ENCODE peak calls at places on chromosomes 4 and X, in six cellular contexts. One of them, this sample, is unnamed.

GRCh38 chrX:118978451-118978850 is 4.0 kb downstream of the LONRF3 start:
- DNase-seq in LoVo: no peak
- DNase-seq in erythroblast: no peak
- DNase-seq in GDM1: no peak
- DNase-seq in CD8-positive, alpha-beta T cell: no peak
- DNase-seq in pons: no peak
- DNase-seq in this sample: peak; percentile 8

GRCh38 chr4:118968006-118968405 is 79.4 kb downstream of the SYNPO2 start:
- DNase-seq in LoVo: peak; percentile 24
- DNase-seq in erythroblast: no peak
- DNase-seq in GDM1: peak; percentile 79
- DNase-seq in CD8-positive, alpha-beta T cell: no peak
- DNase-seq in pons: peak; percentile 80
- DNase-seq in this sample: peak; percentile 94

GRCh38 chrX:33277046-33277445 is 65.7 kb upstream of the DMD start:
- DNase-seq in LoVo: no peak
- DNase-seq in erythroblast: no peak
- DNase-seq in GDM1: no peak
- DNase-seq in CD8-positive, alpha-beta T cell: no peak
- DNase-seq in pons: no peak
- DNase-seq in this sample: peak; percentile 1

GRCh38 chr4:24664956-24665355 is 80.6 kb upstream of the DHX15 start:
- DNase-seq in LoVo: no peak
- DNase-seq in erythroblast: no peak
- DNase-seq in GDM1: no peak
- DNase-seq in CD8-positive, alpha-beta T cell: no peak
- DNase-seq in pons: peak; percentile 99
- DNase-seq in this sample: no peak

GRCh38 chr4:153785830-153786721 is 2.8 kb downstream of the SFRP2 start:
- DNase-seq in LoVo: peak; percentile 37
- DNase-seq in erythroblast: peak; percentile 25
- DNase-seq in GDM1: no peak
- DNase-seq in CD8-positive, alpha-beta T cell: no peak
- DNase-seq in pons: peak; percentile 61
- DNase-seq in this sample: peak; percentile 64

GRCh38 chr4:104641427-104641826 is 146.7 kb upstream of the CXXC4 start:
- DNase-seq in LoVo: no peak
- DNase-seq in erythroblast: no peak
- DNase-seq in GDM1: no peak
- DNase-seq in CD8-positive, alpha-beta T cell: no peak
- DNase-seq in pons: no peak
- DNase-seq in this sample: no peak

GRCh38 chr4:124019749-124020549 is 623.4 kb downstream of the SPRY1 start:
- DNase-seq in LoVo: no peak
- DNase-seq in erythroblast: no peak
- DNase-seq in GDM1: no peak
- DNase-seq in CD8-positive, alpha-beta T cell: no peak
- DNase-seq in pons: no peak
- DNase-seq in this sample: no peak

GRCh38 chr4:168521736-168522135 is 24.9 kb downstream of the PALLD start:
- DNase-seq in LoVo: no peak
- DNase-seq in erythroblast: no peak
- DNase-seq in GDM1: no peak
- DNase-seq in CD8-positive, alpha-beta T cell: no peak
- DNase-seq in pons: no peak
- DNase-seq in this sample: no peak

GRCh38 chr4:175419120-175419774 is 392.8 kb downstream of the GPM6A start:
- DNase-seq in LoVo: peak; percentile 69
- DNase-seq in erythroblast: no peak
- DNase-seq in GDM1: no peak
- DNase-seq in CD8-positive, alpha-beta T cell: no peak
- DNase-seq in pons: no peak
- DNase-seq in this sample: no peak

GRCh38 chr4:148962539-148963290 is 520.5 kb upstream of the NR3C2 start:
- DNase-seq in LoVo: no peak
- DNase-seq in erythroblast: no peak
- DNase-seq in GDM1: no peak
- DNase-seq in CD8-positive, alpha-beta T cell: no peak
- DNase-seq in pons: no peak
- DNase-seq in this sample: no peak

GRCh38 chr4:87804871-87805270 is 5.5 kb downstream of the IBSP start:
- DNase-seq in LoVo: no peak
- DNase-seq in erythroblast: no peak
- DNase-seq in GDM1: no peak
- DNase-seq in CD8-positive, alpha-beta T cell: no peak
- DNase-seq in pons: no peak
- DNase-seq in this sample: no peak

GRCh38 chrX:151633157-151633556 is 62.1 kb upstream of the PRRG3 start:
- DNase-seq in LoVo: no peak
- DNase-seq in erythroblast: peak; percentile 92
- DNase-seq in GDM1: no peak
- DNase-seq in CD8-positive, alpha-beta T cell: no peak
- DNase-seq in pons: no peak
- DNase-seq in this sample: peak; percentile 71

GRCh38 chr4:104494822-104495559 is at the start of gene CXXC4:
- DNase-seq in LoVo: peak; percentile 38
- DNase-seq in erythroblast: no peak
- DNase-seq in GDM1: no peak
- DNase-seq in CD8-positive, alpha-beta T cell: peak; percentile 50
- DNase-seq in pons: peak; percentile 85
- DNase-seq in this sample: peak; percentile 88

GRCh38 chr4:140928880-140929279 is 172.7 kb upstream of the TBC1D9 start:
- DNase-seq in LoVo: no peak
- DNase-seq in erythroblast: no peak
- DNase-seq in GDM1: no peak
- DNase-seq in CD8-positive, alpha-beta T cell: no peak
- DNase-seq in pons: no peak
- DNase-seq in this sample: no peak

GRCh38 chr4:91064157-91064853 is 937.1 kb downstream of the CCSER1 start:
- DNase-seq in LoVo: peak; percentile 19
- DNase-seq in erythroblast: peak; percentile 31
- DNase-seq in GDM1: no peak
- DNase-seq in CD8-positive, alpha-beta T cell: no peak
- DNase-seq in pons: peak; percentile 28
- DNase-seq in this sample: peak; percentile 91

This sample was measured in OCI-M1.